ENCODE peak calls at places on chromosomes 7 and 10, in eight cellular contexts. M is T-helper 22 cell; L is uterus; X is activated CD4-positive, alpha-beta T cell treated with anti-CD3 and anti-CD28 coated beads for 48 hours; W is GDM1; B is Daoy; G is RCC 7860; H is Caki2. I is an unnamed sample.

GRCh38 chr10:97025613-97026242 is 160.0 kb downstream of the SLIT1 start:
- DNase-seq in M (no peak), X (peak), L (peak), W (peak), B (peak), G (no peak), H (no peak), I (peak)

GRCh38 chr7:140600341-140600740 is 40.3 kb downstream of the DENND2A start:
- DNase-seq in M (no peak), X (no peak), B (no peak), G (no peak), W (no peak), L (no peak), H (no peak), I (no peak)

GRCh38 chr10:25556457-25556856 is 377.6 kb upstream of the MYO3A start:
- DNase-seq in X (no peak), B (peak), L (no peak), H (no peak), G (peak), W (no peak), M (no peak), I (peak)

GRCh38 chr7:2645274-2645868 is 13.6 kb downstream of the TTYH3 start:
- DNase-seq in G (peak), B (peak), W (peak), H (no peak), L (no peak), M (no peak), X (peak), I (no peak)

GRCh38 chr10:3471497-3471896 is 298.9 kb upstream of the PITRM1 start:
- DNase-seq in B (no peak), L (no peak), H (no peak), G (no peak), W (no peak), M (no peak), X (no peak), I (no peak)

GRCh38 chr7:78039791-78040776 is 241.5 kb downstream of the PHTF2 start:
- DNase-seq in B (no peak), H (no peak), W (no peak), X (peak), M (no peak), G (no peak), L (no peak), I (no peak)

GRCh38 chr7:146096994-146097393 is 19.6 kb upstream of the CNTNAP2 start:
- DNase-seq in H (no peak), L (no peak), M (no peak), X (no peak), B (no peak), W (no peak), G (no peak), I (no peak)

GRCh38 chr10:62180677-62181076 is 88.0 kb downstream of the RTKN2 start:
- DNase-seq in X (no peak), B (no peak), W (no peak), G (no peak), M (no peak), L (no peak), H (no peak), I (no peak)

GRCh38 chr10:98193030-98193429 is 58.6 kb downstream of the R3HCC1L start:
- DNase-seq in X (no peak), W (no peak), G (no peak), B (no peak), H (no peak), L (no peak), M (no peak), I (no peak)

GRCh38 chr7:107878636-107879035 is 12.3 kb upstream of the DLD start:
- DNase-seq in X (no peak), M (no peak), H (no peak), W (no peak), G (no peak), L (no peak), B (no peak), I (peak)

GRCh38 chr7:51645298-51645697 is 328.7 kb upstream of the COBL start:
- DNase-seq in H (no peak), B (no peak), G (no peak), X (no peak), M (no peak), W (no peak), L (no peak), I (no peak)

GRCh38 chr10:56911906-56912480 is 550.9 kb upstream of the ZWINT start:
- DNase-seq in M (no peak), L (no peak), B (no peak), X (no peak), W (no peak), H (no peak), G (no peak), I (no peak)

GRCh38 chr7:30974605-30975256 is 11.0 kb downstream of the GHRHR start:
- DNase-seq in L (peak), W (no peak), M (no peak), B (peak), H (peak), X (peak), G (peak), I (peak)

GRCh38 chr10:5775705-5776104 is 37.5 kb downstream of the GDI2 start:
- DNase-seq in L (no peak), G (no peak), X (peak), M (peak), W (no peak), B (no peak), H (no peak), I (no peak)

GRCh38 chr7:33903770-33904679 is 1.3 kb upstream of the BMPER start:
- DNase-seq in W (no peak), H (peak), M (no peak), L (peak), B (peak), G (no peak), X (peak), I (peak)

GRCh38 chr7:153190452-153190851 is 430.9 kb downstream of the ACTR3B start:
- DNase-seq in M (no peak), X (peak), H (peak), L (no peak), B (peak), G (no peak), W (no peak), I (no peak)

GRCh38 chr10:121736315-121737002 is 138.2 kb upstream of the FGFR2 start:
- DNase-seq in H (no peak), M (no peak), W (no peak), X (no peak), B (no peak), G (no peak), L (no peak), I (no peak)

GRCh38 chr7:30445770-30446169 is 32.8 kb downstream of the NOD1 start:
- DNase-seq in M (peak), W (no peak), H (no peak), G (no peak), X (peak), B (peak), L (peak), I (no peak)

GRCh38 chr7:41425926-41426325 is 277.0 kb downstream of the INHBA start:
- DNase-seq in G (peak), M (no peak), W (no peak), B (peak), X (no peak), H (no peak), L (no peak), I (peak)

GRCh38 chr10:131571346-131571745 is 259.8 kb upstream of the TCERG1L start:
- DNase-seq in X (no peak), M (no peak), H (no peak), L (no peak), W (no peak), B (no peak), G (no peak), I (no peak)

GRCh38 chr7:45924283-45924682 is 3.2 kb upstream of the IGFBP3 start:
- DNase-seq in G (peak), M (no peak), H (peak), X (no peak), B (peak), L (no peak), W (no peak), I (peak)

GRCh38 chr7:16433568-16434122 is 12.3 kb upstream of the CRPPA start:
- DNase-seq in X (no peak), B (no peak), W (no peak), L (no peak), H (no peak), M (no peak), G (no peak), I (no peak)

GRCh38 chr7:46880508-46881196 is 701.3 kb downstream of the TNS3 start:
- DNase-seq in B (no peak), W (no peak), H (no peak), X (no peak), G (no peak), M (no peak), L (no peak), I (no peak)

GRCh38 chr10:80596391-80597257 is 58.9 kb downstream of the SH2D4B start:
- DNase-seq in H (no peak), W (peak), L (no peak), X (peak), G (peak), B (peak), M (no peak), I (peak)

GRCh38 chr10:131219955-131220489 is 91.5 kb downstream of the TCERG1L start:
- DNase-seq in W (no peak), H (no peak), L (no peak), G (no peak), M (no peak), X (no peak), B (no peak), I (no peak)

GRCh38 chr10:44908936-44909335 is 2.2 kb upstream of the TMEM72 start:
- DNase-seq in B (no peak), M (no peak), H (no peak), W (no peak), X (no peak), L (no peak), G (no peak), I (no peak)

GRCh38 chr10:128035557-128035973 is 90.7 kb downstream of the MKI67 start:
- DNase-seq in B (peak), L (no peak), G (no peak), W (no peak), M (peak), X (peak), H (no peak), I (peak)

GRCh38 chr7:68929712-68930395 is 668.4 kb upstream of the AUTS2 start:
- DNase-seq in L (no peak), B (no peak), G (peak), H (peak), X (no peak), M (no peak), W (no peak), I (no peak)

GRCh38 chr7:92763636-92764423 is 72.5 kb downstream of the CDK6 start:
- DNase-seq in H (peak), M (no peak), B (peak), G (peak), X (no peak), W (no peak), L (no peak), I (peak)

GRCh38 chr7:130144632-130145171 is 60.5 kb downstream of the TMEM209 start:
- DNase-seq in B (peak), L (no peak), H (peak), W (no peak), G (no peak), X (no peak), M (no peak), I (peak)

GRCh38 chr10:49179699-49180511 is 8.3 kb downstream of the TMEM273 start:
- DNase-seq in H (no peak), L (no peak), W (no peak), B (no peak), G (no peak), X (peak), M (no peak), I (no peak)

GRCh38 chr7:68706291-68706690 is 892.0 kb upstream of the AUTS2 start:
- DNase-seq in G (peak), L (no peak), B (no peak), H (peak), X (no peak), W (no peak), M (no peak), I (no peak)

GRCh38 chr7:132276986-132277716 is 299.1 kb downstream of the PLXNA4 start:
- DNase-seq in G (peak), B (peak), W (no peak), M (no peak), L (no peak), H (peak), X (no peak), I (peak)

GRCh38 chr10:130961506-130962239 is 349.8 kb downstream of the TCERG1L start:
- DNase-seq in B (no peak), X (no peak), G (no peak), H (no peak), L (no peak), W (no peak), M (no peak), I (no peak)

GRCh38 chr10:16822027-16822426 is 4.8 kb upstream of the RSU1 start:
- DNase-seq in M (no peak), B (no peak), X (no peak), W (no peak), L (no peak), G (no peak), H (no peak), I (no peak)

GRCh38 chr7:142380064-142380463 is 122.2 kb upstream of the PRSS58 start:
- DNase-seq in H (no peak), W (no peak), M (no peak), B (no peak), L (no peak), G (no peak), X (no peak), I (no peak)

GRCh38 chr7:128409435-128410091 is at the start of gene IMPDH1:
- DNase-seq in G (no peak), W (peak), X (peak), B (peak), M (peak), H (peak), L (peak), I (peak)

GRCh38 chr7:136405931-136406777 is 429.0 kb upstream of the MTPN start:
- DNase-seq in B (peak), H (peak), L (peak), W (no peak), X (peak), G (peak), M (no peak), I (peak)

GRCh38 chr10:89966211-89966610 is 264.8 kb downstream of the KIF20B start:
- DNase-seq in X (no peak), G (no peak), M (no peak), W (no peak), H (no peak), B (no peak), L (no peak), I (no peak)

GRCh38 chr7:101687791-101688182 is 58.7 kb upstream of the MYL10 start:
- DNase-seq in H (no peak), M (no peak), X (no peak), L (no peak), W (no peak), B (no peak), G (no peak), I (no peak)